ENCODE peak calls at places on chromosome 3, in seven cellular contexts. T, Z, Q, P, A, W and I are unnamed samples.

GRCh38 chr3:46711305-46711704 is 6.4 kb downstream of the PRSS50 start:
- DNase-seq in T (peak), Z (no peak), Q (peak), P (no peak), A (no peak), W (no peak), I (no peak)

GRCh38 chr3:99232696-99233095 is 331.2 kb upstream of the DCBLD2 start:
- DNase-seq in T (no peak), Z (no peak), Q (no peak), P (no peak), A (no peak), W (no peak), I (no peak)

GRCh38 chr3:144375122-144375521 is 403.5 kb downstream of the DIPK2A start:
- DNase-seq in T (no peak), Z (no peak), Q (no peak), P (no peak), A (no peak), W (no peak), I (no peak)

GRCh38 chr3:126442099-126442848 is 33.4 kb downstream of the ZXDC start:
- DNase-seq in T (peak), Z (no peak), Q (no peak), P (no peak), A (peak), W (peak), I (no peak)

GRCh38 chr3:120506076-120506827 is 55.5 kb upstream of the FSTL1 start:
- DNase-seq in T (peak), Z (no peak), Q (no peak), P (no peak), A (no peak), W (no peak), I (no peak)

GRCh38 chr3:65595222-65595996 is 443.3 kb downstream of the MAGI1 start:
- DNase-seq in T (no peak), Z (no peak), Q (no peak), P (no peak), A (no peak), W (no peak), I (no peak)

GRCh38 chr3:187062526-187063177 is 76.6 kb downstream of the RPL39L start:
- DNase-seq in T (no peak), Z (no peak), Q (no peak), P (peak), A (no peak), W (no peak), I (peak)

GRCh38 chr3:168094877-168095610 is 680 bp downstream of the GOLIM4 start:
- DNase-seq in T (peak), Z (peak), Q (peak), P (peak), A (peak), W (peak), I (no peak)

GRCh38 chr3:145882416-145882815 is 278.6 kb downstream of the PLOD2 start:
- DNase-seq in T (peak), Z (no peak), Q (no peak), P (peak), A (no peak), W (no peak), I (no peak)

GRCh38 chr3:127566801-127567200 is 23.7 kb downstream of the TPRA1 start:
- DNase-seq in T (no peak), Z (no peak), Q (no peak), P (no peak), A (no peak), W (no peak), I (no peak)

GRCh38 chr3:71069797-71070196 is 513.7 kb downstream of the FOXP1 start:
- DNase-seq in T (peak), Z (peak), Q (peak), P (peak), A (peak), W (peak), I (peak)

GRCh38 chr3:28556195-28556594 is 207.6 kb upstream of the AZI2 start:
- DNase-seq in T (no peak), Z (no peak), Q (no peak), P (no peak), A (no peak), W (no peak), I (no peak)

GRCh38 chr3:43243590-43244587 is 42.5 kb upstream of the SNRK start:
- DNase-seq in T (no peak), Z (no peak), Q (no peak), P (no peak), A (no peak), W (no peak), I (no peak)

GRCh38 chr3:185341616-185342457 is 21.1 kb upstream of the MAP3K13 start:
- DNase-seq in T (no peak), Z (no peak), Q (no peak), P (no peak), A (no peak), W (no peak), I (no peak)

GRCh38 chr3:118772036-118773030 is 262.3 kb downstream of the IGSF11 start:
- DNase-seq in T (no peak), Z (no peak), Q (peak), P (no peak), A (no peak), W (no peak), I (no peak)

GRCh38 chr3:73060302-73060723 is 1.1 kb upstream of the EBLN2 start:
- DNase-seq in T (no peak), Z (no peak), Q (no peak), P (no peak), A (no peak), W (no peak), I (no peak)

GRCh38 chr3:71964170-71964569 is 179.2 kb upstream of the PROK2 start:
- DNase-seq in T (no peak), Z (no peak), Q (no peak), P (no peak), A (no peak), W (no peak), I (no peak)

GRCh38 chr3:55571216-55571813 is 84.2 kb upstream of the WNT5A start:
- DNase-seq in T (no peak), Z (no peak), Q (no peak), P (no peak), A (no peak), W (no peak), I (no peak)

GRCh38 chr3:135895106-135895733 is 70.3 kb upstream of the PPP2R3A start:
- DNase-seq in T (peak), Z (peak), Q (peak), P (peak), A (peak), W (peak), I (no peak)

GRCh38 chr3:10106919-10107318 is 1.1 kb downstream of the FANCD2OS start:
- DNase-seq in T (no peak), Z (no peak), Q (no peak), P (no peak), A (no peak), W (no peak), I (no peak)

GRCh38 chr3:156818890-156819289 is 7.3 kb upstream of the LEKR1 start:
- DNase-seq in T (no peak), Z (no peak), Q (peak), P (peak), A (no peak), W (no peak), I (peak)

GRCh38 chr3:13034861-13035260 is 38.4 kb downstream of the IQSEC1 start:
- DNase-seq in T (no peak), Z (no peak), Q (no peak), P (no peak), A (no peak), W (no peak), I (no peak)

GRCh38 chr3:170274641-170275040 is 52.4 kb downstream of the PRKCI start:
- DNase-seq in T (no peak), Z (no peak), Q (no peak), P (no peak), A (no peak), W (no peak), I (no peak)

GRCh38 chr3:46293991-46294833 is 52.0 kb downstream of the CCR3 start:
- DNase-seq in T (no peak), Z (no peak), Q (no peak), P (no peak), A (no peak), W (no peak), I (no peak)

GRCh38 chr3:153350420-153350819 is 188.4 kb downstream of the RAP2B start:
- DNase-seq in T (no peak), Z (no peak), Q (peak), P (peak), A (no peak), W (no peak), I (no peak)

GRCh38 chr3:51988286-51989146 is 5.2 kb downstream of the ACY1 start:
- DNase-seq in T (peak), Z (no peak), Q (no peak), P (no peak), A (no peak), W (no peak), I (no peak)
- H3K27ac ChIP-seq in T (no peak), Z (no peak), Q (no peak), P (no peak), A (no peak), W (no peak), I (no peak)

GRCh38 chr3:11846281-11847034 is at the start of gene TAMM41:
- DNase-seq in T (peak), Z (peak), Q (peak), P (peak), A (peak), W (peak), I (peak)
- H3K27ac ChIP-seq in T (peak), Z (peak), Q (peak), P (peak), A (peak), W (peak), I (peak)

DNA sequence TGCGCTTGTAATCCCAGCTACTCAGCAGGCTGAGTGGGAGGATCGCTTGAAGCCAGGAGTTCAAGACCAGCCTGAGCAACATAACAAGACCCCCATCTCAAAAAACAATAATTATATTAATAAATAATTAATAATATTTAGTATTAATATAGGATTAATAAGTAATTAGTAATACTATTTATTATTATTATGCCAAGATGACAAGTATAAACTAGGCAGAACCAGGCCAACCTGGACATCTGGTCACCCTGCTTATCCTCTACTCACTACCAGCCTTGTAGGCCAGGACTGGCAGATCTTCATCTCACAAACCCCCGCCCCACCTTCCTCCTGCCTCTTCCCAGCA is 429 bp downstream of the CPN2 start:
- DNase-seq in T (no peak), Z (no peak), Q (no peak), P (no peak), A (no peak), W (no peak), I (no peak)
- H3K27ac ChIP-seq in T (no peak), Z (no peak), Q (no peak), P (no peak), A (no peak), W (no peak), I (no peak)

GRCh38 chr3:197029511-197030167 is at the start of gene MELTF:
- DNase-seq in T (peak), Z (peak), Q (peak), P (peak), A (peak), W (peak), I (no peak)
- H3K27ac ChIP-seq in T (peak), Z (peak), Q (peak), P (no peak), A (peak), W (no peak), I (no peak)

GRCh38 chr3:23219552-23219951 is 16.4 kb downstream of the UBE2E2 start:
- DNase-seq in T (no peak), Z (no peak), Q (no peak), P (no peak), A (no peak), W (no peak), I (no peak)
- H3K27ac ChIP-seq in T (no peak), Z (no peak), Q (no peak), P (no peak), A (no peak), W (no peak), I (no peak)

DNA sequence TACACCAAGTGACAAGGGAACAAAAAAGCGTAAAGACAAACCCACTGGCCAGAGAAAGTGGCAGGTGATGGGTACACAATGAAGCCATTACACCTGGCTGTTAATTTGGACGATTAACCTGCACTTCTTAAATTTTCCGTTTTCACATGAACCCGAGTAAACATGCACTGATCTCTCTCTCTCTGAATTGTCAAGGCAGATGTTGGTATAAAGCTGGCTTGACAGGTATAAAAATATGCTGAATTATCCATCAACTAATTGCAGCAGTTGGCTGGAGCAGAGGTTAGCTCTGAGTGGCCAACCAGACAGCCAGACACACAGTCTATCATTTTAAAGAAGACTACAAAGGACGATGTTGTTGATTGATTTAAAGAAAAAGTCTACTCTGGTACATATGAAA is 561.7 kb upstream of the ALCAM start:
- DNase-seq in T (no peak), Z (no peak), Q (no peak), P (no peak), A (no peak), W (no peak), I (no peak)
- H3K27ac ChIP-seq in T (no peak), Z (no peak), Q (no peak), P (no peak), A (no peak), W (no peak), I (no peak)

GRCh38 chr3:4749567-4750002 is 229.7 kb upstream of the BHLHE40 start:
- DNase-seq in T (no peak), Z (no peak), Q (no peak), P (no peak), A (no peak), W (no peak), I (no peak)
- H3K27ac ChIP-seq in T (peak), Z (no peak), Q (peak), P (no peak), A (peak), W (peak), I (no peak)

DNA sequence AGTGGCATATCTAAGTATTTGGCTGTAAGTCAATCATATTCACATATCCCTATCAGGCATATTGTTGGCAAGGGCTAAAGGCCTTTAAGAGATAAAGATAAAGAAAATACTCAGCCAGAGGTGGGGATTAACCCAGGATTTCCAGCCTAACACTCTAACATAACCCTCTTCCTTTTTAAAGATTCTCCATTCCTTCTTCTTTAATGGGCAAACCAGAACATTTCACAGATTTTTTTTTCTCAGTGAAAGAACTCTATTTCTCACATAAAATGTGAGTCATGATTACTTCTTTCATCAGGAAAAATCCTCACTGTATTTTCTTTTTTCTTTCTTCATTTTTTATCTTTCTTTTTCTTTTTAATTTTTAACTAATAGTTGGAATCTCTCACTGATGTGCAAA is 200.4 kb downstream of the NR1D2 start:
- DNase-seq in T (no peak), Z (no peak), Q (no peak), P (no peak), A (no peak), W (no peak), I (no peak)
- H3K27ac ChIP-seq in T (no peak), Z (no peak), Q (peak), P (peak), A (peak), W (peak), I (peak)

DNA sequence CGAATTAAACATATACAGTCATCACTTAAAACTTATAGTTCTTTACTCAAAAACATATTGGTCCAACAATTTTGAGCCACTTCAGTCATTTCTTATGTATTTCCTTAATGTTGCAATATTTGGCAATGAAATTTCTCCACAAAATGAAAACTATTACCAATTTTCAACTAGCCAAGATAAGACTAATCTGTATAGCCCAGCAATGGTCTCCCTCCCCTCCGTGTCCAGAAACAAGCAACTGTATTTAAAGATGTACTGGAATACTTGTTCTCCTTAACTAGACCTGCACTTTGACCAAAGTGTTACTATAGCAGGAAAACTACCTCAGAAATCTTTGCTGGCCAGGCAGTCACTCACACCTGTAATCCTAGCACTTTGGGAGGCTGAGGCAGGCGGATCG is 9.2 kb downstream of the ARF4 start:
- DNase-seq in T (no peak), Z (no peak), Q (no peak), P (no peak), A (no peak), W (no peak), I (no peak)
- H3K27ac ChIP-seq in T (no peak), Z (no peak), Q (peak), P (no peak), A (no peak), W (no peak), I (no peak)

DNA sequence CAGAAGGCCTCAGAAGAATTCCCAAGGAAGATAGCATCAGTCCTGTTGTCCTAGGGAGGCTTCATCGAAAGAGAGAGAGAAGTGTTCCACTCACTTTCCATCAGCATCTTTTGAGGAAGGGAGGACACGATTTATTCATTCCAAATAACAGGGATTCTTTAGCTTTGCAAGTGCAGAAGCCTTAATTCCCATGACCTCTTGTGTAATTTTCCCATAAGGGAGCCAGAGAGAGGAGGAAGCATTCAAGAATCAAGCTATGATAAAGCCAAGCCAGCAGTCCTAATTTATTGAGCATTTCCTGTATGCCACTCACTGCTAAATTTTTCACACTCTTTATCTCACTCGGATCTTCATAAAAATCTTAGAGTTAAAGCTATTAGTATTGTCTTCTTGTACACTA is 169.7 kb upstream of the MITF start:
- DNase-seq in T (no peak), Z (no peak), Q (no peak), P (no peak), A (no peak), W (no peak), I (no peak)
- H3K27ac ChIP-seq in T (no peak), Z (no peak), Q (no peak), P (no peak), A (no peak), W (no peak), I (no peak)